ENCODE peak calls at places on chromosome 6, in five cellular contexts. P is mucosa of descending colon, E is M059J, G is NCI-H2029 treated with DMSO at 0.1 percent for 48 hours, N is cardiac muscle cell. L is an unnamed sample.

GRCh38 chr6:101614774-101615173 is 221.3 kb downstream of the GRIK2 start:
- DNase-seq in P (no peak), E (peak; percentile 45), G (no peak), N (peak; percentile 8), L (peak; percentile 0)

GRCh38 chr6:33276864-33277662 is at the start of gene B3GALT4:
- DNase-seq in P (peak; percentile 93), E (no peak), G (no peak), N (peak; percentile 79), L (peak; percentile 79)

GRCh38 chr6:132025468-132025867 is 74.3 kb upstream of the CCN2 start:
- DNase-seq in P (no peak), E (no peak), G (no peak), N (no peak), L (no peak)

GRCh38 chr6:128124713-128125112 is 223.9 kb upstream of the THEMIS start:
- DNase-seq in P (no peak), E (peak; percentile 81), G (no peak), N (peak; percentile 47), L (no peak)

GRCh38 chr6:53707108-53707897 is 41.7 kb upstream of the KLHL31 start:
- DNase-seq in P (no peak), E (peak; percentile 16), G (no peak), N (no peak), L (no peak)

GRCh38 chr6:108168026-108168463 is 2.2 kb downstream of the NR2E1 start:
- DNase-seq in P (no peak), E (no peak), G (no peak), N (no peak), L (no peak)

GRCh38 chr6:44738652-44739141 is 351.2 kb downstream of the CDC5L start:
- DNase-seq in P (no peak), E (peak; percentile 76), G (no peak), N (peak; percentile 84), L (no peak)

GRCh38 chr6:37741757-37742400 is 44.2 kb upstream of the MDGA1 start:
- DNase-seq in P (no peak), E (peak; percentile 55), G (no peak), N (peak; percentile 27), L (peak; percentile 30)

GRCh38 chr6:158050107-158050735 is 68.6 kb downstream of the SYNJ2 start:
- DNase-seq in P (no peak), E (no peak), G (no peak), N (no peak), L (no peak)

GRCh38 chr6:131909408-131910218 is 41.6 kb downstream of the CCN2 start:
- DNase-seq in P (peak; percentile 49), E (peak; percentile 82), G (peak; percentile 3), N (peak; percentile 80), L (peak; percentile 56)